ENCODE peak calls at places on chromosomes 13 and 19, in nine cellular contexts. Y is stimulated activated CD4-positive, alpha-beta T cell treated with anti-CD3 and anti-CD28 coated beads, Interleukin-4, amount 100 ng/mL, for 48 hours; P is ACHN; R is posterior cingulate gyrus; E is activated CD4-positive, alpha-beta T cell treated with anti-CD3 and anti-CD28 coated beads, Interleukin-2, amount 50 U/mL, for 1 hour; G is GM04504; S is naive thymus-derived CD8-positive, alpha-beta T cell; F is IMR-90; Z is cardiac fibroblast. J is an unnamed sample.
A peak's percentile ranks its signal among the peaks of the same experiment; 100 is the strongest.

GRCh38 chr13:86446311-86446710 is 647.1 kb upstream of the SLITRK6 start:
- DNase-seq in R (no peak), G (no peak), Z (peak; percentile 10), F (peak; percentile 13), S (no peak), Y (no peak), E (no peak), P (no peak), J (no peak)

GRCh38 chr19:18494267-18494607 is 27.6 kb downstream of the ELL start:
- DNase-seq in E (no peak), P (no peak), S (no peak), G (no peak), R (no peak), Y (no peak), F (peak; percentile 69), Z (peak; percentile 58), J (no peak)

GRCh38 chr19:14342809-14343208 is 38.4 kb upstream of the ADGRE5 start:
- DNase-seq in P (no peak), S (no peak), E (no peak), R (no peak), Y (no peak), G (no peak), F (no peak), Z (no peak), J (no peak)

GRCh38 chr13:74316531-74316930 is 182.3 kb upstream of the KLF12 start:
- DNase-seq in F (peak; percentile 1), R (no peak), E (no peak), G (no peak), S (no peak), Y (no peak), P (no peak), Z (no peak), J (no peak)

GRCh38 chr13:25137624-25137892 is 34.5 kb downstream of the AMER2 start:
- DNase-seq in F (no peak), Y (no peak), E (no peak), Z (no peak), R (no peak), S (no peak), G (no peak), P (no peak), J (no peak)

GRCh38 chr13:20997301-20998061 is 63.9 kb downstream of the LATS2 start:
- DNase-seq in R (no peak), P (no peak), G (peak; percentile 95), Z (peak; percentile 93), E (no peak), Y (no peak), F (peak; percentile 98), S (no peak), J (no peak)

GRCh38 chr19:50669319-50670101 is 20.3 kb downstream of the C19orf81 start:
- DNase-seq in F (peak; percentile 15), G (no peak), S (no peak), E (peak; percentile 34), P (peak; percentile 37), Z (peak; percentile 52), Y (peak; percentile 46), R (no peak), J (peak; percentile 51)

GRCh38 chr13:97226788-97227627 is 4.9 kb downstream of the MBNL2 start:
- DNase-seq in S (peak; percentile 27), E (peak; percentile 29), R (no peak), F (no peak), G (no peak), Y (no peak), P (peak; percentile 54), Z (peak; percentile 74), J (peak; percentile 56)

GRCh38 chr19:13024126-13024957 is 29.1 kb downstream of the NFIX start:
- DNase-seq in E (no peak), Z (peak; percentile 35), R (no peak), P (no peak), Y (no peak), G (no peak), S (no peak), F (peak; percentile 45), J (no peak)

GRCh38 chr19:54201980-54202379 is 1.3 kb downstream of the RPS9 start:
- DNase-seq in Z (no peak), P (no peak), F (no peak), Y (no peak), S (no peak), E (no peak), G (no peak), R (no peak), J (no peak)

GRCh38 chr19:996051-996838 is 4.0 kb upstream of the GRIN3B start:
- DNase-seq in Z (peak; percentile 61), Y (peak; percentile 47), P (no peak), R (no peak), F (peak; percentile 53), S (peak; percentile 90), G (no peak), E (peak; percentile 91), J (peak; percentile 52)

GRCh38 chr19:11539495-11540365 is 1.1 kb downstream of the CNN1 start:
- DNase-seq in R (no peak), F (peak; percentile 22), P (no peak), Z (no peak), E (no peak), G (no peak), Y (no peak), S (no peak), J (no peak)

J was measured in NB4.